ENCODE peak calls at places on chromosomes 13 and 19, in five cellular contexts. I, Q, C, F and D are unnamed samples.

GRCh38 chr13:74931698-74932433 is 550.1 kb downstream of the TBC1D4 start:
- DNase-seq in F (no peak), C (peak), Q (no peak), I (no peak), D (no peak)

GRCh38 chr19:7873304-7874079 is 698 bp downstream of the PRR36 start:
- DNase-seq in I (no peak), F (no peak), Q (no peak), C (no peak), D (peak)

GRCh38 chr19:47601180-47601904 is 7.6 kb upstream of the BICRA start:
- DNase-seq in Q (no peak), I (no peak), C (no peak), F (peak), D (no peak)

GRCh38 chr13:23447927-23448326 is 14.4 kb upstream of the SACS start:
- DNase-seq in I (no peak), F (no peak), C (peak), Q (no peak), D (no peak)

GRCh38 chr19:41304706-41305483 is 5.1 kb upstream of the CCDC97 start:
- DNase-seq in Q (no peak), I (no peak), C (no peak), F (no peak), D (no peak)

GRCh38 chr19:2180881-2181617 is 17.3 kb downstream of the DOT1L start:
- DNase-seq in C (no peak), I (no peak), F (no peak), Q (no peak), D (no peak)

GRCh38 chr19:44576843-44577565 is 36.4 kb upstream of the IGSF23 start:
- DNase-seq in I (no peak), F (peak), C (peak), Q (no peak), D (no peak)

GRCh38 chr13:40665061-40665753 is 1.2 kb downstream of the FOXO1 start:
- DNase-seq in Q (peak), I (no peak), C (no peak), F (peak), D (peak)

GRCh38 chr13:73273737-73274136 is 214.9 kb downstream of the KLF5 start:
- DNase-seq in F (no peak), I (no peak), Q (no peak), C (peak), D (no peak)

GRCh38 chr13:33229446-33230177 is 55.9 kb downstream of the STARD13 start:
- DNase-seq in I (no peak), C (no peak), Q (peak), F (no peak), D (no peak)

GRCh38 chr19:4388171-4389063 is 11.9 kb downstream of the SH3GL1 start:
- DNase-seq in Q (no peak), C (no peak), F (peak), I (no peak), D (peak)

GRCh38 chr13:111210945-111211469 is 95.9 kb downstream of the ARHGEF7 start:
- DNase-seq in I (no peak), Q (no peak), C (no peak), F (no peak), D (no peak)

GRCh38 chr19:17125052-17125727 is 49.6 kb downstream of the MYO9B start:
- DNase-seq in F (no peak), I (no peak), Q (no peak), C (peak), D (no peak)

GRCh38 chr13:99078014-99078771 is 100.3 kb upstream of the DOCK9 start:
- DNase-seq in I (no peak), F (no peak), Q (no peak), C (no peak), D (no peak)

GRCh38 chr13:99074693-99075092 is 96.8 kb upstream of the DOCK9 start:
- DNase-seq in F (no peak), Q (no peak), I (no peak), C (no peak), D (no peak)

GRCh38 chr13:99072941-99073340 is 95.1 kb upstream of the DOCK9 start:
- DNase-seq in Q (no peak), F (no peak), I (no peak), C (no peak), D (no peak)

GRCh38 chr13:99072356-99072755 is 94.5 kb upstream of the DOCK9 start:
- DNase-seq in Q (no peak), F (no peak), I (no peak), C (no peak), D (no peak)

GRCh38 chr13:99075268-99076191 is 97.7 kb upstream of the DOCK9 start:
- DNase-seq in C (no peak), F (no peak), Q (no peak), I (no peak), D (no peak)
- TF ChIP-seq CTCF in C (no peak), F (no peak), Q (no peak), I (no peak), D (no peak)

GRCh38 chr13:86562876-86563275 is 763.7 kb upstream of the SLITRK6 start:
- DNase-seq in I (no peak), Q (no peak), F (no peak), C (no peak), D (no peak)

GRCh38 chr13:86563308-86563707 is 764.1 kb upstream of the SLITRK6 start:
- DNase-seq in I (no peak), F (no peak), C (peak), Q (no peak), D (no peak)

GRCh38 chr13:86569974-86570373 is 770.8 kb upstream of the SLITRK6 start:
- DNase-seq in I (no peak), F (no peak), C (no peak), Q (no peak), D (no peak)

GRCh38 chr13:86569119-86569518 is 769.9 kb upstream of the SLITRK6 start:
- DNase-seq in C (no peak), I (no peak), Q (no peak), F (no peak), D (no peak)

GRCh38 chr13:86567119-86567518 is 767.9 kb upstream of the SLITRK6 start:
- DNase-seq in Q (no peak), F (no peak), C (no peak), I (no peak), D (peak)
- TF ChIP-seq CTCF in Q (no peak), F (peak), C (no peak), I (no peak), D (peak)

GRCh38 chr13:30038884-30039283 is 188.5 kb upstream of the UBL3 start:
- DNase-seq in Q (no peak), I (no peak), F (no peak), C (peak), D (no peak)
- TF ChIP-seq CTCF in Q (no peak), I (no peak), F (no peak), C (peak), D (no peak)

GRCh38 chr13:39631307-39631706 is 24.2 kb upstream of the COG6 start:
- DNase-seq in I (no peak), C (no peak), F (no peak), Q (no peak), D (no peak)
- TF ChIP-seq CTCF in I (no peak), C (no peak), F (no peak), Q (no peak), D (no peak)

DNA sequence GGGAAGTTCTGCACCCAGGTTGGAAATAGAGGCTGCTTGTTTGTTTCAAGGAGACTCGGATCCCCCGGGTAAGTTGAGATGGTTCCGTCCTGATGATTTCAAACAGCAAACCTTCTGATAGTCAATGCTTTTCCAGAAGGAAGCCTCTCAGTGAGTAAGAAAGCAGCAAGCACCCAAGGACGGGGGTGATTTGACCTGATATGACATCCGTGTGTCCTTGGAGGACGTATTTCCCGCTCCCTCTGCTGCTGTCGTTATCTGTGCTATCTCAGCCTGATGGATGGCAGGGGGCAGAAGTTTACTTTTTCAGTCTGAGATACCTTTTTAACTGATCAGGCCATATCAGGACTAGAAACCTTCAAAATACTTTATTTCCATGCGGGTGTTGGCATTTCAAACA is 5.7 kb upstream of the GGACT start:
- DNase-seq in F (no peak), Q (no peak), I (no peak), C (no peak), D (no peak)
- TF ChIP-seq CTCF in F (no peak), Q (no peak), I (no peak), C (no peak), D (no peak)